ENCODE peak calls at places on chromosomes 16 and 17, in four cellular contexts. One of them, this sample, is unnamed.
A peak's percentile ranks its signal among the peaks of the same experiment; 100 is the strongest.

GRCh38 chr17:79065105-79065670 is 9.4 kb upstream of the ENGASE start:
- DNase-seq in H1: peak; percentile 76
- DNase-seq in Panc1: no peak
- DNase-seq in CD4-positive, alpha-beta T cell: peak; percentile 60
- DNase-seq in this sample: no peak

GRCh38 chr16:78500659-78501226 is 401.3 kb downstream of the WWOX start:
- DNase-seq in H1: no peak
- DNase-seq in Panc1: no peak
- DNase-seq in CD4-positive, alpha-beta T cell: no peak
- DNase-seq in this sample: no peak

GRCh38 chr16:83862661-83863060 is 36.3 kb upstream of the MLYCD start:
- DNase-seq in H1: no peak
- DNase-seq in Panc1: no peak
- DNase-seq in CD4-positive, alpha-beta T cell: no peak
- DNase-seq in this sample: no peak

GRCh38 chr16:54285414-54286066 is 1.0 kb downstream of the IRX3 start:
- DNase-seq in H1: no peak
- DNase-seq in Panc1: no peak
- DNase-seq in CD4-positive, alpha-beta T cell: no peak
- DNase-seq in this sample: no peak

GRCh38 chr17:50167371-50167770 is 1.6 kb downstream of the SGCA start:
- DNase-seq in H1: no peak
- DNase-seq in Panc1: no peak
- DNase-seq in CD4-positive, alpha-beta T cell: no peak
- DNase-seq in this sample: no peak

GRCh38 chr17:39462644-39463375 is 1.5 kb downstream of the CDK12 start:
- DNase-seq in H1: peak; percentile 46
- DNase-seq in Panc1: no peak
- DNase-seq in CD4-positive, alpha-beta T cell: no peak
- DNase-seq in this sample: no peak

GRCh38 chr17:7177210-7177953 is 1.8 kb downstream of the ASGR1 start:
- DNase-seq in H1: peak; percentile 90
- DNase-seq in Panc1: peak; percentile 43
- DNase-seq in CD4-positive, alpha-beta T cell: peak; percentile 57
- DNase-seq in this sample: no peak

GRCh38 chr16:72590179-72590937 is 418.4 kb upstream of the PMFBP1 start:
- DNase-seq in H1: no peak
- DNase-seq in Panc1: no peak
- DNase-seq in CD4-positive, alpha-beta T cell: no peak
- DNase-seq in this sample: no peak

GRCh38 chr17:55588446-55588845 is 77.2 kb upstream of the SMIM36 start:
- DNase-seq in H1: no peak
- DNase-seq in Panc1: no peak
- DNase-seq in CD4-positive, alpha-beta T cell: no peak
- DNase-seq in this sample: no peak

GRCh38 chr17:82775033-82775823 is 23.4 kb downstream of the TBCD start:
- DNase-seq in H1: peak; percentile 93
- DNase-seq in Panc1: no peak
- DNase-seq in CD4-positive, alpha-beta T cell: peak; percentile 29
- DNase-seq in this sample: no peak

GRCh38 chr16:85393674-85394510 is 219.2 kb upstream of the GSE1 start:
- DNase-seq in H1: peak; percentile 97
- DNase-seq in Panc1: no peak
- DNase-seq in CD4-positive, alpha-beta T cell: peak; percentile 56
- DNase-seq in this sample: no peak

GRCh38 chr16:70253291-70254094 is 1.8 kb upstream of the EXOSC6 start:
- DNase-seq in H1: peak; percentile 81
- DNase-seq in Panc1: no peak
- DNase-seq in CD4-positive, alpha-beta T cell: peak; percentile 13
- DNase-seq in this sample: no peak

GRCh38 chr17:50114849-50115357 is 15.1 kb downstream of the SAMD14 start:
- DNase-seq in H1: peak; percentile 66
- DNase-seq in Panc1: no peak
- DNase-seq in CD4-positive, alpha-beta T cell: peak; percentile 23
- DNase-seq in this sample: no peak

GRCh38 chr16:25257956-25258855 is 561 bp upstream of the ZKSCAN2 start:
- DNase-seq in H1: peak; percentile 91
- DNase-seq in Panc1: peak; percentile 67
- DNase-seq in CD4-positive, alpha-beta T cell: peak; percentile 65
- DNase-seq in this sample: no peak

GRCh38 chr17:67376509-67376891 is 581 bp upstream of the PITPNC1 start:
- DNase-seq in H1: no peak
- DNase-seq in Panc1: no peak
- DNase-seq in CD4-positive, alpha-beta T cell: no peak
- DNase-seq in this sample: no peak

GRCh38 chr16:25040543-25040942 is 25.4 kb upstream of the ARHGAP17 start:
- DNase-seq in H1: no peak
- DNase-seq in Panc1: no peak
- DNase-seq in CD4-positive, alpha-beta T cell: no peak
- DNase-seq in this sample: no peak

GRCh38 chr17:81518785-81519283 is 6.2 kb upstream of the ACTG1 start:
- DNase-seq in H1: no peak
- DNase-seq in Panc1: no peak
- DNase-seq in CD4-positive, alpha-beta T cell: no peak
- DNase-seq in this sample: no peak

GRCh38 chr16:66888647-66889615 is 8.6 kb downstream of the PDP2 start:
- DNase-seq in H1: no peak
- DNase-seq in Panc1: no peak
- DNase-seq in CD4-positive, alpha-beta T cell: no peak
- DNase-seq in this sample: no peak

GRCh38 chr16:70476272-70477020 is 22.1 kb downstream of the FCSK start:
- DNase-seq in H1: no peak
- DNase-seq in Panc1: no peak
- DNase-seq in CD4-positive, alpha-beta T cell: no peak
- DNase-seq in this sample: no peak

GRCh38 chr16:67170168-67170947 is at the start of gene NOL3:
- DNase-seq in H1: peak; percentile 79
- DNase-seq in Panc1: no peak
- DNase-seq in CD4-positive, alpha-beta T cell: no peak
- DNase-seq in this sample: no peak

GRCh38 chr16:86424413-86424812 is 85.9 kb upstream of the FOXF1 start:
- DNase-seq in H1: no peak
- DNase-seq in Panc1: no peak
- DNase-seq in CD4-positive, alpha-beta T cell: no peak
- DNase-seq in this sample: no peak

GRCh38 chr17:38562903-38563302 is 42.8 kb downstream of the SRCIN1 start:
- DNase-seq in H1: peak; percentile 80
- DNase-seq in Panc1: no peak
- DNase-seq in CD4-positive, alpha-beta T cell: no peak
- DNase-seq in this sample: no peak

GRCh38 chr17:22268214-22268911 is 576.0 kb downstream of the KCNJ18 start:
- DNase-seq in H1: no peak
- DNase-seq in Panc1: no peak
- DNase-seq in CD4-positive, alpha-beta T cell: no peak
- DNase-seq in this sample: no peak

GRCh38 chr17:42163113-42163512 is 8.3 kb upstream of the RAB5C start:
- DNase-seq in H1: peak; percentile 94
- DNase-seq in Panc1: no peak
- DNase-seq in CD4-positive, alpha-beta T cell: no peak
- DNase-seq in this sample: no peak

GRCh38 chr17:35890774-35891155 is 10.6 kb upstream of the CCL5 start:
- DNase-seq in H1: no peak
- DNase-seq in Panc1: no peak
- DNase-seq in CD4-positive, alpha-beta T cell: peak; percentile 31
- DNase-seq in this sample: no peak

GRCh38 chr16:58487566-58488351 is 12.2 kb upstream of the NDRG4 start:
- DNase-seq in H1: peak; percentile 96
- DNase-seq in Panc1: no peak
- DNase-seq in CD4-positive, alpha-beta T cell: peak; percentile 68
- DNase-seq in this sample: no peak

GRCh38 chr17:29136998-29137730 is 43.0 kb downstream of the MYO18A start:
- DNase-seq in H1: no peak
- DNase-seq in Panc1: no peak
- DNase-seq in CD4-positive, alpha-beta T cell: no peak
- DNase-seq in this sample: no peak

GRCh38 chr16:77090062-77090461 is 100.9 kb upstream of the MON1B start:
- DNase-seq in H1: no peak
- DNase-seq in Panc1: no peak
- DNase-seq in CD4-positive, alpha-beta T cell: no peak
- DNase-seq in this sample: no peak

GRCh38 chr16:88881090-88881580 is 14.7 kb upstream of the PABPN1L start:
- DNase-seq in H1: no peak
- DNase-seq in Panc1: no peak
- DNase-seq in CD4-positive, alpha-beta T cell: no peak
- DNase-seq in this sample: no peak

GRCh38 chr16:30002614-30003346 is 6.7 kb downstream of the INO80E start:
- DNase-seq in H1: no peak
- DNase-seq in Panc1: no peak
- DNase-seq in CD4-positive, alpha-beta T cell: no peak
- DNase-seq in this sample: no peak

GRCh38 chr17:81412490-81413093 is 17.3 kb downstream of the BAHCC1 start:
- DNase-seq in H1: no peak
- DNase-seq in Panc1: no peak
- DNase-seq in CD4-positive, alpha-beta T cell: peak; percentile 46
- DNase-seq in this sample: no peak

GRCh38 chr17:58822148-58823050 is 66.7 kb downstream of the PPM1E start:
- DNase-seq in H1: no peak
- DNase-seq in Panc1: no peak
- DNase-seq in CD4-positive, alpha-beta T cell: no peak
- DNase-seq in this sample: no peak

GRCh38 chr17:74429604-74430384 is 2.1 kb upstream of the GPRC5C start:
- DNase-seq in H1: no peak
- DNase-seq in Panc1: no peak
- DNase-seq in CD4-positive, alpha-beta T cell: no peak
- DNase-seq in this sample: no peak

GRCh38 chr16:68396481-68396880 is 51.8 kb downstream of the SMPD3 start:
- DNase-seq in H1: no peak
- DNase-seq in Panc1: no peak
- DNase-seq in CD4-positive, alpha-beta T cell: peak; percentile 61
- DNase-seq in this sample: no peak

GRCh38 chr16:72938426-72939164 is 109.3 kb downstream of the ZFHX3 start:
- DNase-seq in H1: no peak
- DNase-seq in Panc1: no peak
- DNase-seq in CD4-positive, alpha-beta T cell: no peak
- DNase-seq in this sample: no peak

GRCh38 chr17:17783121-17783824 is 53.5 kb downstream of the SREBF1 start:
- DNase-seq in H1: peak; percentile 83
- DNase-seq in Panc1: no peak
- DNase-seq in CD4-positive, alpha-beta T cell: peak; percentile 49
- DNase-seq in this sample: no peak
- TF ChIP-seq CTCF in H1: peak; percentile 21
- TF ChIP-seq CTCF in Panc1: peak; percentile 70
- TF ChIP-seq CTCF in CD4-positive, alpha-beta T cell: peak; percentile 22
- TF ChIP-seq CTCF in this sample: no peak

GRCh38 chr17:19629449-19629848 is 19.1 kb upstream of the ALDH3A2 start:
- DNase-seq in H1: no peak
- DNase-seq in Panc1: no peak
- DNase-seq in CD4-positive, alpha-beta T cell: no peak
- DNase-seq in this sample: no peak
- H3K9me3 ChIP-seq in H1: peaks cover 2% of the 10 kb centered on the region
- H3K9me3 ChIP-seq in Panc1: no peaks in the 10 kb centered on the region
- H3K9me3 ChIP-seq in CD4-positive, alpha-beta T cell: no peaks in the 10 kb centered on the region
- H3K9me3 ChIP-seq in this sample: no peaks in the 10 kb centered on the region

GRCh38 chr17:44977740-44978584 is 9.9 kb upstream of the C1QL1 start:
- DNase-seq in H1: no peak
- DNase-seq in Panc1: no peak
- DNase-seq in CD4-positive, alpha-beta T cell: no peak
- DNase-seq in this sample: no peak

GRCh38 chr17:44981221-44981968 is 13.3 kb upstream of the C1QL1 start:
- DNase-seq in H1: no peak
- DNase-seq in Panc1: peak; percentile 69
- DNase-seq in CD4-positive, alpha-beta T cell: no peak
- DNase-seq in this sample: no peak

GRCh38 chr17:44977065-44977464 is 9.0 kb upstream of the C1QL1 start:
- DNase-seq in H1: no peak
- DNase-seq in Panc1: no peak
- DNase-seq in CD4-positive, alpha-beta T cell: no peak
- DNase-seq in this sample: no peak

GRCh38 chr17:44979426-44980273 is 11.5 kb upstream of the C1QL1 start:
- DNase-seq in H1: no peak
- DNase-seq in Panc1: no peak
- DNase-seq in CD4-positive, alpha-beta T cell: no peak
- DNase-seq in this sample: no peak

DNA sequence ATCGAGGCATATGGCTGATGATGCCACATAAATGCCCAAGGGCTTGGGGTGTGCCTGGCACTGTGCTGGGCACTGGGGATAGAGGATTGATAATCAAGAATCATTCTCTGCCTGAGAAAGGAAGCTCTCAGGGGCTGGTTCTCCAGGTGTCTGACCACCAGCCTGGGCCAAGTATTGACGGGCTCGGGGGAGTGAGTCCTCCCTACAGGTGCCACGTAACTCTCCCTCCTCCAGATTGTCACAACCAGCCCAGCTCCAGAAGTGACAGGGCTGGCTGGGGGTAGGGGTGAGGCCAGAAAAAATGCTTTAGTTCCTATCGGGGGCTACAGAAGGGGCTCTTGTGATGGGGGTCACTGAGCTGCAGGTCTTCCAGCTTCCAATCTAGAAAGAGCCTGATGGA is 10.7 kb upstream of the C1QL1 start:
- DNase-seq in H1: no peak
- DNase-seq in Panc1: no peak
- DNase-seq in CD4-positive, alpha-beta T cell: no peak
- DNase-seq in this sample: no peak
- H3K27ac ChIP-seq in H1: no peak overlapping the region
- H3K27ac ChIP-seq in Panc1: no peak overlapping the region
- H3K27ac ChIP-seq in CD4-positive, alpha-beta T cell: no peak overlapping the region
- H3K27ac ChIP-seq in this sample: peak overlapping the region; percentile 78

GRCh38 chr17:33201255-33201654 is 91.8 kb downstream of the ASIC2 start:
- DNase-seq in H1: no peak
- DNase-seq in Panc1: no peak
- DNase-seq in CD4-positive, alpha-beta T cell: no peak
- DNase-seq in this sample: no peak

GRCh38 chr17:33202011-33202410 is 91.1 kb downstream of the ASIC2 start:
- DNase-seq in H1: no peak
- DNase-seq in Panc1: no peak
- DNase-seq in CD4-positive, alpha-beta T cell: no peak
- DNase-seq in this sample: no peak

GRCh38 chr17:33202796-33203195 is 90.3 kb downstream of the ASIC2 start:
- DNase-seq in H1: no peak
- DNase-seq in Panc1: no peak
- DNase-seq in CD4-positive, alpha-beta T cell: no peak
- DNase-seq in this sample: peak; percentile 82

GRCh38 chr17:33200116-33200515 is 93.0 kb downstream of the ASIC2 start:
- DNase-seq in H1: no peak
- DNase-seq in Panc1: peak; percentile 27
- DNase-seq in CD4-positive, alpha-beta T cell: no peak
- DNase-seq in this sample: no peak

DNA sequence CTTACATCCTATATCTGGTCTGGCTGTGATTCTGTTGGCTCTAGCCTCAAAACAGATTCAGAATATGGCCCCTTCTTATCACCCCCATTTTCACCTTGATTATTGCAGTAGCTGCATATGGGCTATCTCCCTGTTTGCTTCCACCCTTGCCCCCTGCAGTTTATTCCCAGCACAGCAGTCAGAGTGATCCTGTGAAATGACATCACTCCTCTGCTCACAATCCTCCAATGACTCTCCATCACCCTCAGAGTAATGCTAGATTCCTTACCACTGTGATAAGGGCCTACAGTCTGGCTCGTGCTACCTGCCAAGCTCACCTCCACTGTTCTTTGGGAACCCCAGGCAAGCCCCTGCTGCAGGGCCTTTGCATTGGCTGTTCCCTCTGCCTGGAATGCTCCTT is 92.5 kb downstream of the ASIC2 start:
- DNase-seq in H1: no peak
- DNase-seq in Panc1: no peak
- DNase-seq in CD4-positive, alpha-beta T cell: no peak
- DNase-seq in this sample: no peak
- TF ChIP-seq CTCF in H1: peak; percentile 19
- TF ChIP-seq CTCF in Panc1: no peak
- TF ChIP-seq CTCF in CD4-positive, alpha-beta T cell: no peak
- TF ChIP-seq CTCF in this sample: no peak

This sample was measured in vagina.